ENCODE peak calls at places on chromosomes 5 and 9, in five cellular contexts. U, T, R, Y and Z are unnamed samples.

GRCh38 chr5:76908166-76908565 is 44.7 kb upstream of the CRHBP start:
- DNase-seq in U (no peak), T (no peak), R (no peak), Y (no peak), Z (no peak)

GRCh38 chr5:142110046-142110531 is 1.5 kb downstream of the NDFIP1 start:
- DNase-seq in U (no peak), T (peak), R (peak), Y (peak), Z (no peak)

GRCh38 chr5:12354686-12355085 is 450.4 kb upstream of the CTNND2 start:
- DNase-seq in U (no peak), T (no peak), R (no peak), Y (no peak), Z (no peak)

GRCh38 chr9:20070336-20070735 is 281.5 kb upstream of the SLC24A2 start:
- DNase-seq in U (no peak), T (no peak), R (no peak), Y (no peak), Z (no peak)

GRCh38 chr5:116788851-116789403 is 214.3 kb upstream of the SEMA6A start:
- DNase-seq in U (no peak), T (no peak), R (no peak), Y (no peak), Z (no peak)

GRCh38 chr5:27568811-27569210 is 530.4 kb upstream of the CDH9 start:
- DNase-seq in U (no peak), T (no peak), R (peak), Y (no peak), Z (no peak)

GRCh38 chr5:99449786-99450185 is 521.0 kb upstream of the CHD1 start:
- DNase-seq in U (no peak), T (no peak), R (no peak), Y (no peak), Z (no peak)

GRCh38 chr9:121841771-121842611 is 190.6 kb downstream of the DAB2IP start:
- DNase-seq in U (peak), T (no peak), R (no peak), Y (no peak), Z (no peak)

GRCh38 chr9:108259917-108260675 is 595.7 kb downstream of the ACTL7B start:
- DNase-seq in U (no peak), T (no peak), R (no peak), Y (no peak), Z (peak)

GRCh38 chr9:133506653-133507038 is 18.1 kb downstream of the MYMK start:
- DNase-seq in U (peak), T (peak), R (peak), Y (peak), Z (no peak)

GRCh38 chr5:66174338-66174737 is 30.2 kb downstream of the SREK1 start:
- DNase-seq in U (no peak), T (no peak), R (peak), Y (no peak), Z (no peak)

GRCh38 chr9:124721109-124721850 is 49.8 kb downstream of the NR6A1 start:
- DNase-seq in U (no peak), T (no peak), R (peak), Y (no peak), Z (no peak)
- TF ChIP-seq EP300 in U (no peak), T (no peak), R (no peak), Y (no peak), Z (no peak)

GRCh38 chr9:136327313-136327971 is at the start of gene GPSM1:
- DNase-seq in U (no peak), T (peak), R (no peak), Y (peak), Z (no peak)
- TF ChIP-seq POLR2A in U (no peak), T (peak), R (peak), Y (peak), Z (no peak)

GRCh38 chr5:62143268-62144229 is 162.5 kb upstream of the KIF2A start:
- DNase-seq in U (no peak), T (no peak), R (peak), Y (no peak), Z (no peak)
- H3K4me3 ChIP-seq in U (no peak), T (no peak), R (no peak), Y (no peak), Z (no peak)

GRCh38 chr5:95720094-95720793 is 10.9 kb upstream of the RHOBTB3 start:
- DNase-seq in U (no peak), T (no peak), R (no peak), Y (peak), Z (no peak)

GRCh38 chr5:95715799-95716461 is 15.2 kb upstream of the RHOBTB3 start:
- DNase-seq in U (no peak), T (no peak), R (peak), Y (no peak), Z (no peak)

GRCh38 chr5:95717439-95717838 is 13.7 kb upstream of the RHOBTB3 start:
- DNase-seq in U (no peak), T (no peak), R (no peak), Y (no peak), Z (no peak)

GRCh38 chr5:95718738-95719137 is 12.4 kb upstream of the RHOBTB3 start:
- DNase-seq in U (no peak), T (no peak), R (no peak), Y (no peak), Z (no peak)

GRCh38 chr5:95718203-95718602 is 12.9 kb upstream of the RHOBTB3 start:
- DNase-seq in U (no peak), T (no peak), R (no peak), Y (no peak), Z (no peak)
- TF ChIP-seq EP300 in U (no peak), T (no peak), R (no peak), Y (no peak), Z (no peak)

DNA sequence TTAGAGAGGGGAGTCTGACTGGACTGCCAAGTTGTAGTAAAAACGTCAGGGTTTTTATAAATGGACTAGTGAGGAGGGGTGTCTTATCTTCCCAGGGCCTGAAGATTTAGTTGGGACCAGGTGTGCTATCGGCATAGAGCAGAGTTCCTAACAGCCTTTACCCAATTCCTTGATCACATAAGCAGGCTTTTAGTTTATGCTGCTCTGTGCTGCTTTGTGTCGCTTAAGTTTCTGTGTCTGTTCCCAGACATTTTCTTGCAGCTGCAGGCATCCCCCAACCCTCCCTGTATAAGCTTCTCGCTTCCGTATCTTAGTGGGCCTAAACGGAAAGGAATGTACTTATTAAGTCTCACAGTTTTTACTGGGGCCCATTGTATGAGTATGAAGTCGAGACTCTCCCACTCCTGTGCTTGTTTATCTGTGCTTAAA is 2.6 kb upstream of the SMC5 start:
- DNase-seq in U (no peak), T (no peak), R (no peak), Y (no peak), Z (no peak)
- TF ChIP-seq POLR2A in U (no peak), T (no peak), R (no peak), Y (no peak), Z (no peak)

GRCh38 chr9:84101892-84102632 is 121.5 kb downstream of the RMI1 start:
- DNase-seq in U (no peak), T (no peak), R (no peak), Y (no peak), Z (no peak)
- H3K4me3 ChIP-seq in U (no peak), T (no peak), R (no peak), Y (peak), Z (peak)